ENCODE peak calls at places on chromosomes 11 and 22, in four cellular contexts. I, Z, S and D are unnamed samples.

GRCh38 chr11:10455637-10456487 is 798 bp downstream of the AMPD3 start:
- DNase-seq in S (peak), I (peak), Z (peak), D (peak)

GRCh38 chr11:110897035-110897434 is 184.8 kb upstream of the ARHGAP20 start:
- DNase-seq in Z (no peak), S (no peak), I (no peak), D (peak)

GRCh38 chr22:23031795-23032194 is 38.5 kb upstream of the GNAZ start:
- DNase-seq in I (no peak), S (no peak), Z (no peak), D (no peak)

GRCh38 chr11:1762537-1763302 is 1.0 kb downstream of the CTSD start:
- DNase-seq in I (peak), S (no peak), Z (peak), D (peak)

GRCh38 chr11:73113426-73113825 is 28.7 kb downstream of the FCHSD2 start:
- DNase-seq in Z (no peak), I (no peak), S (no peak), D (no peak)

GRCh38 chr11:2767071-2767470 is 67.3 kb upstream of the KCNQ1OT1 start:
- DNase-seq in I (no peak), Z (no peak), S (no peak), D (no peak)

GRCh38 chr22:24994070-24994763 is 41.7 kb downstream of the KIAA1671 start:
- DNase-seq in I (no peak), S (no peak), Z (no peak), D (peak)

GRCh38 chr11:111559791-111560190 is 19.3 kb downstream of the LAYN start:
- DNase-seq in I (no peak), S (no peak), Z (no peak), D (no peak)

GRCh38 chr22:19480789-19481188 is 1.1 kb downstream of the CDC45 start:
- DNase-seq in S (no peak), I (peak), Z (no peak), D (no peak)

GRCh38 chr22:17596226-17596625 is 32.3 kb downstream of the ATP6V1E1 start:
- DNase-seq in S (no peak), Z (no peak), I (no peak), D (no peak)

GRCh38 chr22:22798716-22799115 is 88.9 kb upstream of the IGLL5 start:
- DNase-seq in S (no peak), I (no peak), Z (no peak), D (no peak)

GRCh38 chr11:79959318-79959717 is 518.5 kb upstream of the TENM4 start:
- DNase-seq in I (no peak), S (no peak), Z (no peak), D (no peak)

GRCh38 chr11:77406396-77406795 is 67.5 kb downstream of the PAK1 start:
- DNase-seq in I (no peak), S (no peak), Z (peak), D (no peak)

GRCh38 chr11:128022761-128023160 is 564.6 kb downstream of the ETS1 start:
- DNase-seq in Z (no peak), I (no peak), S (no peak), D (no peak)

GRCh38 chr11:65802841-65803240 is 16.0 kb downstream of the OVOL1 start:
- DNase-seq in I (no peak), S (no peak), Z (no peak), D (no peak)

GRCh38 chr11:65778901-65779668 is 1.7 kb downstream of the AP5B1 start:
- DNase-seq in I (no peak), S (no peak), Z (no peak), D (no peak)

GRCh38 chr11:65448418-65449196 is 26.0 kb downstream of the NEAT1 start:
- DNase-seq in Z (no peak), S (no peak), I (no peak), D (no peak)